ENCODE peak calls at places on chromosomes 5 and 9, in six cellular contexts. F, R, O, E, X and W are unnamed samples.

GRCh38 chr9:112032009-112032408 is 135.4 kb downstream of the UGCG start:
- DNase-seq in R (no peak), X (no peak), O (no peak), E (no peak), F (no peak), W (no peak)

GRCh38 chr9:74309654-74310053 is 187.5 kb upstream of the RORB start:
- DNase-seq in E (no peak), X (no peak), O (no peak), R (no peak), F (no peak), W (no peak)

GRCh38 chr5:179818746-179819295 is 1.9 kb upstream of the SQSTM1 start:
- DNase-seq in O (peak), E (peak), F (peak), R (peak), X (peak), W (peak)

GRCh38 chr5:32628049-32628803 is 42.9 kb downstream of the SUB1 start:
- DNase-seq in O (no peak), R (no peak), X (no peak), F (no peak), E (no peak), W (no peak)

GRCh38 chr9:95852059-95853032 is 23.1 kb upstream of the ERCC6L2 start:
- DNase-seq in X (no peak), E (peak), R (no peak), F (no peak), O (peak), W (peak)

GRCh38 chr5:112366987-112367386 is 52.1 kb downstream of the EPB41L4A start:
- DNase-seq in E (peak), F (no peak), O (peak), X (no peak), R (no peak), W (no peak)

GRCh38 chr5:7754997-7755596 is 95.8 kb downstream of the CFAP90 start:
- DNase-seq in E (peak), O (peak), R (no peak), X (no peak), F (no peak), W (no peak)

GRCh38 chr9:112496074-112496722 is 9.6 kb downstream of the KIAA1958 start:
- DNase-seq in F (no peak), O (no peak), R (no peak), X (no peak), E (no peak), W (no peak)

GRCh38 chr5:67100301-67100700 is 96.3 kb downstream of the CD180 start:
- DNase-seq in X (no peak), R (no peak), F (no peak), E (no peak), O (no peak), W (no peak)

GRCh38 chr5:32583582-32584232 is 1.6 kb upstream of the SUB1 start:
- DNase-seq in R (no peak), X (no peak), F (no peak), E (peak), O (no peak), W (no peak)

GRCh38 chr9:120710110-120710981 is 3.9 kb downstream of the MEGF9 start:
- DNase-seq in X (no peak), E (no peak), F (no peak), R (no peak), O (peak), W (peak)

GRCh38 chr9:37920471-37921167 is 16.7 kb upstream of the SLC25A51 start:
- DNase-seq in E (peak), X (no peak), F (peak), O (no peak), R (no peak), W (no peak)

GRCh38 chr5:151684690-151685361 is 1.9 kb downstream of the SPARC start:
- DNase-seq in R (no peak), F (no peak), X (peak), E (no peak), O (peak), W (peak)

GRCh38 chr5:1011226-1011631 is 2.6 kb downstream of the NKD2 start:
- DNase-seq in F (peak), O (peak), R (peak), E (peak), X (no peak), W (no peak)

GRCh38 chr5:44885903-44886302 is 77.2 kb downstream of the MRPS30 start:
- DNase-seq in F (no peak), O (peak), X (peak), E (peak), R (no peak), W (peak)

GRCh38 chr5:78649220-78649700 is 688 bp upstream of the LHFPL2 start:
- DNase-seq in E (no peak), O (peak), X (no peak), F (no peak), R (no peak), W (peak)

GRCh38 chr5:170097934-170098333 is 7.8 kb upstream of the FOXI1 start:
- DNase-seq in R (no peak), F (peak), O (no peak), X (no peak), E (no peak), W (no peak)

GRCh38 chr9:92176068-92176799 is 61.0 kb upstream of the SPTLC1 start:
- DNase-seq in X (no peak), F (no peak), E (no peak), R (no peak), O (peak), W (no peak)

GRCh38 chr5:125349432-125349831 is 603.0 kb upstream of the ZNF608 start:
- DNase-seq in F (no peak), R (no peak), E (no peak), X (peak), O (no peak), W (peak)

GRCh38 chr9:112629890-112630485 is 87.9 kb downstream of the INIP start:
- DNase-seq in F (no peak), R (no peak), E (no peak), O (no peak), X (no peak), W (no peak)